ENCODE peak calls at places on chromosomes 2 and 18, in ten cellular contexts. G, I, Q, V, B, Y, S, L, K and T are unnamed samples.

GRCh38 chr2:46431481-46432235 is 47.7 kb upstream of the TMEM247 start:
- DNase-seq in G (no peak), I (no peak), Q (no peak), V (no peak), B (no peak), Y (no peak), S (no peak), L (peak; percentile 34), K (no peak), T (no peak)

GRCh38 chr2:190929919-190930318 is 49.3 kb downstream of the GLS start:
- DNase-seq in G (no peak), I (no peak), Q (peak; percentile 31), V (no peak), B (no peak), Y (no peak), S (no peak), L (no peak), K (no peak), T (no peak)

GRCh38 chr18:61541673-61542072 is 208.4 kb downstream of the CDH20 start:
- DNase-seq in G (no peak), I (no peak), Q (no peak), V (no peak), B (no peak), Y (no peak), S (no peak), L (no peak), K (no peak), T (no peak)

GRCh38 chr2:33810046-33810835 is 211.1 kb upstream of the FAM98A start:
- DNase-seq in G (no peak), I (no peak), Q (peak; percentile 1), V (no peak), B (peak; percentile 29), Y (no peak), S (no peak), L (no peak), K (no peak), T (no peak)

GRCh38 chr2:51424418-51424817 is 392.5 kb upstream of the NRXN1 start:
- DNase-seq in G (no peak), I (no peak), Q (no peak), V (no peak), B (no peak), Y (no peak), S (no peak), L (no peak), K (no peak), T (no peak)

GRCh38 chr2:205524656-205525055 is 157.6 kb upstream of the NRP2 start:
- DNase-seq in G (no peak), I (no peak), Q (no peak), V (no peak), B (no peak), Y (no peak), S (no peak), L (no peak), K (no peak), T (no peak)

GRCh38 chr2:217331577-217332139 is 471.8 kb upstream of the TNP1 start:
- DNase-seq in G (no peak), I (no peak), Q (peak; percentile 37), V (no peak), B (peak; percentile 20), Y (no peak), S (no peak), L (peak; percentile 73), K (no peak), T (peak; percentile 57)

GRCh38 chr2:164561416-164561815 is 59.9 kb downstream of the GRB14 start:
- DNase-seq in G (no peak), I (no peak), Q (no peak), V (no peak), B (no peak), Y (no peak), S (no peak), L (no peak), K (no peak), T (no peak)

GRCh38 chr2:105252271-105252670 is 10.7 kb downstream of the GPR45 start:
- DNase-seq in G (no peak), I (no peak), Q (no peak), V (no peak), B (no peak), Y (no peak), S (no peak), L (no peak), K (no peak), T (no peak)

GRCh38 chr2:105244443-105244842 is 2.9 kb downstream of the GPR45 start:
- DNase-seq in G (no peak), I (no peak), Q (no peak), V (no peak), B (no peak), Y (no peak), S (no peak), L (no peak), K (no peak), T (no peak)

GRCh38 chr2:105248316-105249070 is 7.0 kb downstream of the GPR45 start:
- DNase-seq in G (no peak), I (no peak), Q (no peak), V (no peak), B (no peak), Y (peak; percentile 40), S (no peak), L (no peak), K (no peak), T (no peak)

GRCh38 chr2:105249891-105250290 is 8.3 kb downstream of the GPR45 start:
- DNase-seq in G (no peak), I (no peak), Q (no peak), V (no peak), B (no peak), Y (no peak), S (no peak), L (no peak), K (no peak), T (no peak)

DNA sequence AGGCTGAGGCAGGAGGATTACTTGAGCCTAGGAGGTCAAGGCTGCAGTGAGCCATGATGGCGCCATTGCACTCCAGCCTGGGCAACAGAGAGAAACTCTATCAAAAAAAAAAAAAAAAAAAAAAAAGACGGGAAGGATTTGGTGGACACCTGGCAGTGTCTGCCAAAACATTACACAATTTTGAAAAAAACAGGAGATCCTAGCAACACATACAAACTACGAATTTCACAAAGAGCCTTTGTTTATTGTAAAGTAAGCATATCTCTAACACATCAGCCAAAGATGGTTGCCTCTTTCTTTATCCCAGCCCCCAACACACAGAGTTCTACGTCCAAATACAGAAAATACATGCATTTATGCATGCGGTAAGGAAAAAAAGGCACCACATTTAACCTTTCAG is 7.6 kb downstream of the GPR45 start:
- DNase-seq in G (no peak), I (no peak), Q (no peak), V (no peak), B (no peak), Y (no peak), S (no peak), L (peak; percentile 22), K (no peak), T (no peak)
- TF ChIP-seq CTCF in G (no peak), I (no peak), Q (no peak), V (no peak), B (no peak), Y (no peak), S (no peak), L (no peak), K (no peak), T (no peak)

GRCh38 chr2:208653383-208653782 is 246.8 kb downstream of the PTH2R start:
- DNase-seq in G (no peak), I (no peak), Q (no peak), V (no peak), B (no peak), Y (no peak), S (no peak), L (no peak), K (no peak), T (no peak)

GRCh38 chr2:208657468-208657867 is 250.9 kb downstream of the PTH2R start:
- DNase-seq in G (no peak), I (no peak), Q (no peak), V (no peak), B (no peak), Y (no peak), S (no peak), L (no peak), K (no peak), T (no peak)
- TF ChIP-seq CTCF in G (no peak), I (no peak), Q (no peak), V (no peak), B (no peak), Y (no peak), S (no peak), L (no peak), K (no peak), T (no peak)

GRCh38 chr2:209974566-209974965 is 27.9 kb upstream of the RPE start:
- DNase-seq in G (no peak), I (no peak), Q (no peak), V (no peak), B (no peak), Y (no peak), S (no peak), L (no peak), K (no peak), T (no peak)

GRCh38 chr2:209973328-209973727 is 29.1 kb upstream of the RPE start:
- DNase-seq in G (no peak), I (no peak), Q (no peak), V (no peak), B (no peak), Y (no peak), S (no peak), L (no peak), K (no peak), T (no peak)

GRCh38 chr2:209976698-209977385 is 25.6 kb upstream of the RPE start:
- DNase-seq in G (no peak), I (no peak), Q (no peak), V (no peak), B (no peak), Y (no peak), S (no peak), L (no peak), K (no peak), T (no peak)

DNA sequence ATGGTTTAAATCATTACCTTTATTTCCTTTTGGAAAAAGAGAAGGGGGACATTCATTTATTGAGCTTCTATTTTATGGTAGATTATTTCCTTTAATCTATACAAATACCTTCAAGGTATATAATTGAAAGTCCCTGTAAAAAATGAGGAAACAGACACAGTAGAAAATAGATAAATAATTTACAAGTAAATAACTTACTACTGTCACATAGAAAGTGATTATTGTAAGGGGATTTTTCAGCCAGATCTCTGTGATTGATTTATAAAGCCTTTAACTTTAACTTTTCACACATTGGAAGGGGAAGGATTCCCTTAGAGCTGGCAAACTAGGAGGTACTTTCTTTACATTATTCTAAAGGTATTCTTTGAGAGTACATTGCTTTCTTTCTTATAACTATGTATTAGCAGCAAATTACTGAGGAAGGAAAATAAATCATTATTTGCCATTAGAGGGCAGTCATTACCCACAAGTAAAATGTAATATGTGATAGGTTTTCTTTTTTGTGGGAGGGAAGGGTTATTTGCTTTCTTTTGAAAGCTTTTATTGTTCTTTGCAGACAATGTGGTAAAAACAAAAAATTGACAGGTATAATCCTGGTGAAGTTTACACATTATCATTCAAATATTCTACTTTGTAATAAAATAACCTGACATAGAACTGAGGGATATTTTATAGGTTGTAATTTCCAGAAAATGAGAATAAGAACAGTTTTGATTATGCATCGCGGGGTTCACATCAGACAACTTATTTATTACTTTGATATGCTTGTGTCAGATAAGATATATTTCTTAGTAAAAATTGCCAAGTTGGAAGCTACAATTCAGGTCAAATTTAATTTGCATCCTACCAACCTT is 24.8 kb upstream of the RPE start:
- DNase-seq in G (no peak), I (no peak), Q (no peak), V (no peak), B (peak; percentile 9), Y (peak; percentile 22), S (no peak), L (peak; percentile 71), K (no peak), T (no peak)
- TF ChIP-seq CTCF in G (peak; percentile 76), I (peak; percentile 69), Q (peak; percentile 10), V (peak; percentile 59), B (no peak), Y (no peak), S (peak; percentile 79), L (peak; percentile 47), K (peak; percentile 51), T (peak; percentile 50)

DNA sequence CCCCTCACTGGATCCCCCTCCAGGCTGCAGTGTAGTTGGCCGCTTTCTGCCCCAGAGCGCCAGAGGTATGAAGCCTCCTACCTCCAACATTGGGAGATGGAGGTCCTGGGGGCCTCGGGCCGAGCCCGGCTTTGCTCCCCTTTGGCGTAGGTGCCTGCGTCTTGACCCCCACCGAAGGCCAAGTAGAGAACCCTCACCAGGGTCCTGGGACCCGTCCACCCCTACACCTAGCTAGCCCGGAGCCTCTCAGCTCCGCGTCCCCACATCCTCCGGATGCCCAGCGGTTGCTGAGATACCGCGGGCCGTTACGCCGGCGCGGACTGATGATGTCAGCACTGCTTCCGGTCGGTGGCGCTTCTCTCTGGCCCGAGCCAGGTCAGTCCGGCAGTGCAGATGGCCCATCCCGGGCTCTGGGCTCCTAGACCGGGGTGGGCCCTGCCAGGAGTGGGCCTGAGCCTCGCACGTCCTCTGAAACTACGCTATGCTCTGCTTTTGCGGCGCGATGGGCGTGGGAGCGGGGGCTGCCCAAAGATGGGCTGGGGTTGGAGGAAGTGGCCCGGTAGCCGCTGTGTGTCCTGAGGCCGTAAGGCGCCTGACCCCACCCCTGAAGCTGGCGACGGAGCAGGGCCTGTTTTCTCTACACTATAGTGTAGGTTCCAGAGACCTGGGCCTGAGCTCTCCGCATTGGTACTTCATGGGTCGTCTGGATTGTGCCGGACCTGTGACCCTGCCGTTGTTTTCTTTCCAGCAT is at the start of the genes GLB1L and STK16:
- DNase-seq in G (peak; percentile 91), I (peak; percentile 96), Q (peak; percentile 94), V (peak; percentile 95), B (peak; percentile 81), Y (peak; percentile 91), S (peak; percentile 82), L (peak; percentile 95), K (no peak), T (peak; percentile 87)
- TF ChIP-seq CTCF in G (no peak), I (no peak), Q (no peak), V (no peak), B (no peak), Y (no peak), S (no peak), L (no peak), K (no peak), T (no peak)